ENCODE peak calls at places on chromosome 9, in six cellular contexts. Y is HCT116; H is left ventricle myocardium inferior; C is stimulated activated CD8-positive, alpha-beta memory T cell treated with anti-CD3 and anti-CD28 coated beads, Interleukin-7, amount 100 ng/mL, for 24 hours; J is cardiac fibroblast; L is activated T-cell treated with anti-CD3 and anti-CD28 coated beads, Interleukin-2, amount 50 U/mL, for 4 hours. E is an unnamed sample.

GRCh38 chr9:118325757-118326156 is 621.6 kb downstream of the TLR4 start:
- DNase-seq in Y (no peak), H (no peak), C (no peak), J (no peak), L (no peak), E (no peak)

GRCh38 chr9:86287013-86287412 is 4.7 kb upstream of the ISCA1 start:
- DNase-seq in Y (no peak), H (no peak), C (no peak), J (peak), L (no peak), E (peak)

GRCh38 chr9:110933350-110934001 is 104.8 kb downstream of the LPAR1 start:
- DNase-seq in Y (no peak), H (no peak), C (no peak), J (no peak), L (no peak), E (no peak)

GRCh38 chr9:137497921-137498719 is 39.0 kb upstream of the NSMF start:
- DNase-seq in Y (no peak), H (no peak), C (no peak), J (no peak), L (no peak), E (no peak)

GRCh38 chr9:32644698-32645097 is 9.2 kb upstream of the TAF1L start:
- DNase-seq in Y (no peak), H (no peak), C (no peak), J (peak), L (no peak), E (no peak)

GRCh38 chr9:78397045-78397843 is 100.3 kb downstream of the PSAT1 start:
- DNase-seq in Y (no peak), H (no peak), C (no peak), J (no peak), L (no peak), E (peak)

GRCh38 chr9:136204838-136205706 is at the start of gene LHX3:
- DNase-seq in Y (no peak), H (no peak), C (no peak), J (peak), L (no peak), E (no peak)

GRCh38 chr9:89330513-89330912 is 12.2 kb downstream of the SECISBP2 start:
- DNase-seq in Y (no peak), H (no peak), C (no peak), J (no peak), L (no peak), E (no peak)

GRCh38 chr9:134130503-134131375 is 5.1 kb upstream of the WDR5 start:
- DNase-seq in Y (no peak), H (peak), C (no peak), J (peak), L (no peak), E (peak)

E was measured in retina.